ENCODE peak calls at places on chromosomes 1 and 21, in four cellular contexts. One of them, this sample, is unnamed.

GRCh38 chr1:15007842-15008241 is 145.7 kb upstream of the TMEM51 start:
- DNase-seq in SK-N-MC: no peak
- DNase-seq in PC-3: no peak
- DNase-seq in K562: no peak
- DNase-seq in this sample: no peak

GRCh38 chr1:64290420-64290819 is 87.0 kb downstream of the UBE2U start:
- DNase-seq in SK-N-MC: no peak
- DNase-seq in PC-3: no peak
- DNase-seq in K562: no peak
- DNase-seq in this sample: no peak

GRCh38 chr1:32900956-32901822 is at the start of gene TMEM54:
- DNase-seq in SK-N-MC: no peak
- DNase-seq in PC-3: peak; percentile 76
- DNase-seq in K562: peak; percentile 95
- DNase-seq in this sample: peak; percentile 74

GRCh38 chr21:31732538-31732864 is 583 bp upstream of the SCAF4 start:
- DNase-seq in SK-N-MC: no peak
- DNase-seq in PC-3: no peak
- DNase-seq in K562: no peak
- DNase-seq in this sample: no peak

GRCh38 chr1:85308837-85309350 is 32.5 kb upstream of the BCL10 start:
- DNase-seq in SK-N-MC: no peak
- DNase-seq in PC-3: no peak
- DNase-seq in K562: no peak
- DNase-seq in this sample: no peak

GRCh38 chr21:41895643-41896493 is 16.7 kb upstream of the PRDM15 start:
- DNase-seq in SK-N-MC: no peak
- DNase-seq in PC-3: no peak
- DNase-seq in K562: peak; percentile 67
- DNase-seq in this sample: peak; percentile 75

GRCh38 chr1:112700290-112701226 is 6.4 kb downstream of the RHOC start:
- DNase-seq in SK-N-MC: no peak
- DNase-seq in PC-3: peak; percentile 92
- DNase-seq in K562: peak; percentile 94
- DNase-seq in this sample: peak; percentile 96

GRCh38 chr1:17189632-17190525 is 15.0 kb upstream of the PADI1 start:
- DNase-seq in SK-N-MC: no peak
- DNase-seq in PC-3: peak; percentile 94
- DNase-seq in K562: no peak
- DNase-seq in this sample: peak; percentile 65

GRCh38 chr1:32215629-32216505 is 6.3 kb downstream of the TMEM234 start:
- DNase-seq in SK-N-MC: no peak
- DNase-seq in PC-3: peak; percentile 81
- DNase-seq in K562: peak; percentile 76
- DNase-seq in this sample: peak; percentile 90

GRCh38 chr1:171494086-171494485 is 8.8 kb downstream of the PRRC2C start:
- DNase-seq in SK-N-MC: no peak
- DNase-seq in PC-3: no peak
- DNase-seq in K562: no peak
- DNase-seq in this sample: no peak

GRCh38 chr1:224959656-224960055 is 30.2 kb downstream of the DNAH14 start:
- DNase-seq in SK-N-MC: no peak
- DNase-seq in PC-3: no peak
- DNase-seq in K562: no peak
- DNase-seq in this sample: no peak

GRCh38 chr1:172745014-172745413 is 86.1 kb downstream of the FASLG start:
- DNase-seq in SK-N-MC: peak; percentile 30
- DNase-seq in PC-3: peak; percentile 99
- DNase-seq in K562: peak; percentile 37
- DNase-seq in this sample: peak; percentile 69

GRCh38 chr1:160169553-160170399 is 18.4 kb downstream of the ATP1A4 start:
- DNase-seq in SK-N-MC: peak; percentile 24
- DNase-seq in PC-3: no peak
- DNase-seq in K562: no peak
- DNase-seq in this sample: peak; percentile 92

GRCh38 chr1:205913451-205914204 is 29.6 kb downstream of the SLC26A9 start:
- DNase-seq in SK-N-MC: no peak
- DNase-seq in PC-3: no peak
- DNase-seq in K562: no peak
- DNase-seq in this sample: peak; percentile 81

GRCh38 chr21:42495027-42495426 is 997 bp downstream of the RSPH1 start:
- DNase-seq in SK-N-MC: no peak
- DNase-seq in PC-3: no peak
- DNase-seq in K562: no peak
- DNase-seq in this sample: peak; percentile 27

GRCh38 chr1:226064816-226065248 is 2.3 kb downstream of the H3-3A start:
- DNase-seq in SK-N-MC: no peak
- DNase-seq in PC-3: peak; percentile 81
- DNase-seq in K562: no peak
- DNase-seq in this sample: peak; percentile 60

GRCh38 chr1:236078988-236079387 is 14.1 kb upstream of the NID1 start:
- DNase-seq in SK-N-MC: no peak
- DNase-seq in PC-3: no peak
- DNase-seq in K562: no peak
- DNase-seq in this sample: no peak

GRCh38 chr21:16605588-16605987 is 875.8 kb downstream of the USP25 start:
- DNase-seq in SK-N-MC: no peak
- DNase-seq in PC-3: no peak
- DNase-seq in K562: no peak
- DNase-seq in this sample: no peak

GRCh38 chr1:91511386-91511785 is 10.7 kb downstream of the CDC7 start:
- DNase-seq in SK-N-MC: peak; percentile 20
- DNase-seq in PC-3: peak; percentile 61
- DNase-seq in K562: peak; percentile 31
- DNase-seq in this sample: no peak

GRCh38 chr1:235648954-235649721 is 446 bp downstream of the GNG4 start:
- DNase-seq in SK-N-MC: no peak
- DNase-seq in PC-3: peak; percentile 38
- DNase-seq in K562: no peak
- DNase-seq in this sample: peak; percentile 91

GRCh38 chr1:176521211-176521610 is 58.2 kb downstream of the PAPPA2 start:
- DNase-seq in SK-N-MC: no peak
- DNase-seq in PC-3: no peak
- DNase-seq in K562: no peak
- DNase-seq in this sample: no peak

GRCh38 chr1:33943978-33944377 is 80.1 kb downstream of the HMGB4 start:
- DNase-seq in SK-N-MC: no peak
- DNase-seq in PC-3: peak; percentile 34
- DNase-seq in K562: no peak
- DNase-seq in this sample: no peak

GRCh38 chr1:53372501-53372951 is 44.7 kb upstream of the LRP8 start:
- DNase-seq in SK-N-MC: no peak
- DNase-seq in PC-3: no peak
- DNase-seq in K562: no peak
- DNase-seq in this sample: peak; percentile 43

GRCh38 chr1:89613928-89614327 is 19.0 kb upstream of the LRRC8C start:
- DNase-seq in SK-N-MC: no peak
- DNase-seq in PC-3: no peak
- DNase-seq in K562: no peak
- DNase-seq in this sample: no peak

GRCh38 chr1:76038306-76039004 is 36.1 kb upstream of the ST6GALNAC3 start:
- DNase-seq in SK-N-MC: peak; percentile 20
- DNase-seq in PC-3: no peak
- DNase-seq in K562: no peak
- DNase-seq in this sample: no peak

GRCh38 chr1:180231506-180232420 is 1.7 kb downstream of the LHX4 start:
- DNase-seq in SK-N-MC: no peak
- DNase-seq in PC-3: peak; percentile 43
- DNase-seq in K562: no peak
- DNase-seq in this sample: peak; percentile 88

GRCh38 chr21:20970691-20971090 is 27.5 kb upstream of the NCAM2 start:
- DNase-seq in SK-N-MC: no peak
- DNase-seq in PC-3: no peak
- DNase-seq in K562: no peak
- DNase-seq in this sample: no peak

GRCh38 chr1:8170059-8170835 is 144.1 kb upstream of the ERRFI1 start:
- DNase-seq in SK-N-MC: no peak
- DNase-seq in PC-3: no peak
- DNase-seq in K562: no peak
- DNase-seq in this sample: peak; percentile 56

GRCh38 chr1:168095476-168095875 is 41.3 kb downstream of the GPR161 start:
- DNase-seq in SK-N-MC: no peak
- DNase-seq in PC-3: no peak
- DNase-seq in K562: no peak
- DNase-seq in this sample: no peak

GRCh38 chr1:53246261-53247134 is 8.2 kb upstream of the MAGOH start:
- DNase-seq in SK-N-MC: no peak
- DNase-seq in PC-3: peak; percentile 17
- DNase-seq in K562: no peak
- DNase-seq in this sample: no peak

GRCh38 chr1:240917976-240918375 is 306.0 kb upstream of the GREM2 start:
- DNase-seq in SK-N-MC: no peak
- DNase-seq in PC-3: no peak
- DNase-seq in K562: no peak
- DNase-seq in this sample: no peak

GRCh38 chr1:152107984-152108898 is 7.0 kb downstream of the TCHH start:
- DNase-seq in SK-N-MC: no peak
- DNase-seq in PC-3: no peak
- DNase-seq in K562: no peak
- DNase-seq in this sample: peak; percentile 84

GRCh38 chr1:219066631-219067349 is 106.9 kb upstream of the LYPLAL1 start:
- DNase-seq in SK-N-MC: no peak
- DNase-seq in PC-3: peak; percentile 88
- DNase-seq in K562: no peak
- DNase-seq in this sample: no peak

GRCh38 chr1:201737350-201738060 is 91.5 kb upstream of the IPO9 start:
- DNase-seq in SK-N-MC: no peak
- DNase-seq in PC-3: no peak
- DNase-seq in K562: no peak
- DNase-seq in this sample: peak; percentile 86

GRCh38 chr1:12771186-12771585 is 2.4 kb upstream of the PRAMEF12 start:
- DNase-seq in SK-N-MC: no peak
- DNase-seq in PC-3: no peak
- DNase-seq in K562: no peak
- DNase-seq in this sample: no peak

GRCh38 chr1:97551113-97551512 is 369.7 kb downstream of the DPYD start:
- DNase-seq in SK-N-MC: no peak
- DNase-seq in PC-3: no peak
- DNase-seq in K562: no peak
- DNase-seq in this sample: no peak

GRCh38 chr1:178650950-178651461 is 74.0 kb upstream of the RALGPS2 start:
- DNase-seq in SK-N-MC: no peak
- DNase-seq in PC-3: peak; percentile 85
- DNase-seq in K562: no peak
- DNase-seq in this sample: no peak

GRCh38 chr1:25088180-25088701 is 144.1 kb downstream of the SYF2 start:
- DNase-seq in SK-N-MC: no peak
- DNase-seq in PC-3: no peak
- DNase-seq in K562: no peak
- DNase-seq in this sample: no peak

GRCh38 chr1:60911980-60912692 is 170.2 kb upstream of the NFIA start:
- DNase-seq in SK-N-MC: no peak
- DNase-seq in PC-3: no peak
- DNase-seq in K562: no peak
- DNase-seq in this sample: peak; percentile 76

GRCh38 chr1:169460193-169460833 is 25.4 kb downstream of the SLC19A2 start:
- DNase-seq in SK-N-MC: no peak
- DNase-seq in PC-3: no peak
- DNase-seq in K562: no peak
- DNase-seq in this sample: peak; percentile 77
- H3K9ac ChIP-seq in SK-N-MC: no peak overlapping the region
- H3K9ac ChIP-seq in PC-3: no peak overlapping the region
- H3K9ac ChIP-seq in K562: no peak overlapping the region
- H3K9ac ChIP-seq in this sample: no peak overlapping the region

DNA sequence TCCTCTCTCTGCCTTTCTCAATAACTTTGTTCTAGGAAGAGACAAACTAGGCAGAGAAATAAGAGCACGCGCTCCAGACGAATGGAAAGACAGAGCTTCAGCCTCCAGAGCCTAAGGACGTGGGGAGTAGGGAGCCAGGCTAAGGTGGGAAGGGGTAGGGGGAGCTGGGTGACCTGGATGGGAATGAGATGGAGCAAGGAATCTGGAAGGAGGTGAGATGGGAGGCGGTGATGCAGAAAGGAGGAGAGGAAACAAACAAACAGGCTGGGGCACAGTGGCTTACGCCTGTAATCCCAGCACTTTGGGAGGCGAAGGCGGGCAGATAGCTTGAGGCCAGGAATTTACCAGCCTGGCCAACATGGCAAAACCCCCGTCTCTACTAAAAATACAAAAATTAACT is 10.8 kb downstream of the CRABP2 start:
- DNase-seq in SK-N-MC: no peak
- DNase-seq in PC-3: no peak
- DNase-seq in K562: no peak
- DNase-seq in this sample: no peak
- H3K4me3 ChIP-seq in SK-N-MC: no peak overlapping the region
- H3K4me3 ChIP-seq in PC-3: no peak overlapping the region
- H3K4me3 ChIP-seq in K562: no peak overlapping the region
- H3K4me3 ChIP-seq in this sample: no peak overlapping the region

GRCh38 chr1:156668801-156669637 is 8.2 kb downstream of the NES start:
- DNase-seq in SK-N-MC: no peak
- DNase-seq in PC-3: no peak
- DNase-seq in K562: no peak
- DNase-seq in this sample: peak; percentile 88
- H3K9ac ChIP-seq in SK-N-MC: no peak overlapping the region
- H3K9ac ChIP-seq in PC-3: no peak overlapping the region
- H3K9ac ChIP-seq in K562: peak overlapping the region; percentile 68
- H3K9ac ChIP-seq in this sample: no peak overlapping the region

GRCh38 chr1:46342084-46342656 is 1.6 kb downstream of the NSUN4 start:
- DNase-seq in SK-N-MC: no peak
- DNase-seq in PC-3: peak; percentile 23
- DNase-seq in K562: peak; percentile 46
- DNase-seq in this sample: peak; percentile 67
- H3K4me3 ChIP-seq in SK-N-MC: peak overlapping the region; percentile 99
- H3K4me3 ChIP-seq in PC-3: peak overlapping the region; percentile 88
- H3K4me3 ChIP-seq in K562: peak overlapping the region; percentile 56
- H3K4me3 ChIP-seq in this sample: no peak overlapping the region

DNA sequence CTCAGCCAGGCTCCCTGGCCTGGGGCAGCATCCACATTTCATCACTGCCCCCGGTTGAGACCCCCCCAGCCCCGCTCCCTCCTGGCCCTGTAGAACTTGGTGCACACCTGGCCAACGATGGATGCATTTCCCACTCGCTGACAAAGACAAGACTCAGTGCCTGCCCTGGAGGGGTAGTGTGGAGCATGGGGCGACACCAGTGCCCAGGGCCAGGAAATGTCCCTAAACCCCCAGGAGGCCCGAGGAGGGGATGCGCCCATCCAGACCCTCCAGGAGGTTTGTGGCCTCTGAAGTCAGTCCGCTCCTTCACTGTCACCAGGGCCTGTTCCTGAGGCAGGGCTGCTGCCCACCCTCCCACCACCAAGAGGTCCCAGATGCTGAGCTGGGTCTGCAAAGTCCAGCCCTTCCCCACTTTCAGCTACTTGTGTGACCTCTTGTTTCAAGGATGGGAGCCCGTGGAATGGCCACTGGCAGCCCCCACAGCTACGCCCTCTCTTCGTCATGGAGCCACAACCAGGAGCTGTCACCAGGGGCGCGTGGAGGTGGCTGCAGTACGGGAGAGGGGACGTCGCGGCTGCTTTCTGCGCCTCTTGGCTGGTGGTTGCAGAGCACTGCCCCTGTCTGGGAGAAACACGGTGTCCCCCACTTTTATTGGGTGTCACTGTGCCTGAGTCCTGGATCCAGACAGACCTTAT is 35.7 kb downstream of the AJAP1 start:
- DNase-seq in SK-N-MC: no peak
- DNase-seq in PC-3: no peak
- DNase-seq in K562: no peak
- DNase-seq in this sample: no peak
- H3K9ac ChIP-seq in SK-N-MC: no peak overlapping the region
- H3K9ac ChIP-seq in PC-3: no peak overlapping the region
- H3K9ac ChIP-seq in K562: no peak overlapping the region
- H3K9ac ChIP-seq in this sample: no peak overlapping the region

GRCh38 chr1:23370744-23371710 is 1.4 kb upstream of the ZNF436 start:
- DNase-seq in SK-N-MC: no peak
- DNase-seq in PC-3: peak; percentile 68
- DNase-seq in K562: peak; percentile 76
- DNase-seq in this sample: peak; percentile 94
- H3K4me3 ChIP-seq in SK-N-MC: peak overlapping the region; percentile 100
- H3K4me3 ChIP-seq in PC-3: peak overlapping the region; percentile 93
- H3K4me3 ChIP-seq in K562: peak overlapping the region; percentile 58
- H3K4me3 ChIP-seq in this sample: peak overlapping the region; percentile 95

This sample was measured in endodermal cell.